ENCODE peak calls at places on chromosomes 1 and 21, in nine cellular contexts. G is adrenal gland, F is H9, V is cardiac muscle cell, J is tibial artery, P is fibroblast of mammary gland, B is fibroblast of villous mesenchyme, T is foreskin fibroblast, O is fibroblast of the aortic adventitia. W is an unnamed sample.

GRCh38 chr1:6048179-6048867 is 2.6 kb downstream of the KCNAB2 start:
- DNase-seq in V (no peak), O (no peak), J (no peak), P (no peak), B (no peak), G (no peak), F (no peak), T (no peak), W (no peak)

GRCh38 chr1:157628773-157629172 is 30.9 kb upstream of the FCRL4 start:
- DNase-seq in G (no peak), V (no peak), O (no peak), J (no peak), B (no peak), T (no peak), F (no peak), P (no peak), W (no peak)

GRCh38 chr1:67189953-67190352 is 23.7 kb downstream of the IL23R start:
- DNase-seq in G (no peak), V (no peak), T (no peak), J (no peak), F (no peak), P (no peak), O (no peak), B (no peak), W (no peak)

GRCh38 chr1:59442492-59442891 is 145.6 kb downstream of the FGGY start:
- DNase-seq in F (no peak), O (no peak), V (no peak), J (no peak), P (no peak), B (no peak), T (no peak), G (no peak), W (no peak)

GRCh38 chr1:30372792-30373433 is 350.5 kb downstream of the MATN1 start:
- DNase-seq in P (no peak), O (no peak), T (no peak), V (no peak), G (peak; percentile 2), J (peak; percentile 42), F (peak; percentile 71), B (no peak), W (no peak)

GRCh38 chr1:149844096-149844495 is 55.3 kb upstream of the BOLA1 start:
- DNase-seq in F (no peak), V (peak; percentile 34), T (peak; percentile 68), B (peak; percentile 54), J (no peak), G (peak; percentile 18), O (peak; percentile 51), P (peak; percentile 78), W (no peak)

GRCh38 chr1:89962024-89962741 is 32.7 kb upstream of the ZNF326 start:
- DNase-seq in G (no peak), F (no peak), B (peak; percentile 82), P (no peak), O (peak; percentile 63), T (peak; percentile 49), J (no peak), V (peak; percentile 64), W (no peak)

GRCh38 chr21:45152265-45152746 is 77.9 kb downstream of the ADARB1 start:
- DNase-seq in T (no peak), G (no peak), F (peak; percentile 71), V (no peak), O (no peak), P (no peak), J (peak; percentile 74), B (no peak), W (peak; percentile 11)

GRCh38 chr1:224503161-224504118 is 68.8 kb upstream of the WDR26 start:
- DNase-seq in O (peak; percentile 93), B (peak; percentile 94), T (peak; percentile 93), V (peak; percentile 95), P (peak; percentile 80), G (peak; percentile 71), J (peak; percentile 94), F (peak; percentile 85), W (peak; percentile 92)

GRCh38 chr1:154501423-154502065 is 475 bp upstream of the TDRD10 start:
- DNase-seq in T (peak; percentile 18), G (peak; percentile 62), V (peak; percentile 40), J (peak; percentile 77), F (peak; percentile 36), P (no peak), O (no peak), B (no peak), W (no peak)

GRCh38 chr1:20666804-20667203 is 5.6 kb upstream of the DDOST start:
- DNase-seq in P (peak; percentile 50), B (no peak), V (no peak), T (peak; percentile 21), O (no peak), G (no peak), F (no peak), J (no peak), W (no peak)

GRCh38 chr1:223156343-223156742 is 13.3 kb upstream of the TLR5 start:
- DNase-seq in F (no peak), J (no peak), P (no peak), T (no peak), B (no peak), V (no peak), G (no peak), O (no peak), W (no peak)

GRCh38 chr1:110309768-110310167 is 29.4 kb upstream of the RBM15 start:
- DNase-seq in V (peak; percentile 68), G (no peak), O (peak; percentile 73), P (peak; percentile 91), B (peak; percentile 74), T (peak; percentile 80), J (no peak), F (no peak), W (no peak)

GRCh38 chr1:202154766-202155477 is 5.5 kb downstream of the PTPN7 start:
- DNase-seq in G (peak; percentile 48), J (no peak), T (peak; percentile 79), P (peak; percentile 72), O (peak; percentile 67), F (peak; percentile 84), B (peak; percentile 80), V (peak; percentile 84), W (peak; percentile 97)

DNA sequence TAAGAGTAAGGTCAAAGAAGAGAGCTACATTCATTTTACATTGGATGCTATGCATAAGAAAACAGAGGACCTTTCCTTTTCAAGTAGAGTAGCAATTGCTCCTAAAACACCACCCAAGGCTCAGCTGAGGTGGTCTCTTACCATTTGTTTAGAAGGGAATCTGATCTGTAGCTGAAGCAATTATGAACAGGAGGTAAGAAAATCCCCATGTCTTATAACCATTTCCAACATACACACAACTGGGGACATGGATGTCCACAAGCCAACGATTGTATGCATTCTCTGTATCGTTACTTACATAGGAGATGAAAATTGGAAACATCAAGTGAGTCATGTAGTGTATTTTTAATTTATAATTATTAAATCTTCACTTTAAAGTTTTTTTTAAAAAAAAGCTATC is 132.0 kb downstream of the AKT3 start:
- DNase-seq in F (no peak), B (no peak), T (no peak), G (no peak), J (no peak), O (no peak), P (no peak), V (no peak), W (no peak)
- TF ChIP-seq CTCF in F (no peak), B (no peak), T (no peak), G (no peak), J (no peak), O (no peak), P (no peak), V (no peak), W (no peak)

GRCh38 chr1:57018119-57018518 is 52.3 kb upstream of the C8B start:
- DNase-seq in O (no peak), T (no peak), G (no peak), P (no peak), F (no peak), V (no peak), J (no peak), B (no peak), W (no peak)
- TF ChIP-seq CTCF in O (no peak), T (no peak), G (no peak), P (no peak), F (no peak), V (no peak), J (no peak), B (no peak), W (no peak)

GRCh38 chr1:23999156-23999671 is 19.1 kb upstream of the SRSF10 start:
- DNase-seq in G (no peak), O (no peak), B (no peak), P (no peak), J (no peak), F (no peak), T (no peak), V (no peak), W (no peak)

GRCh38 chr1:23995431-23995837 is 15.3 kb upstream of the SRSF10 start:
- DNase-seq in P (peak; percentile 48), T (no peak), J (no peak), F (no peak), O (no peak), V (peak; percentile 74), B (peak; percentile 51), G (no peak), W (no peak)

GRCh38 chr1:24002664-24003063 is 22.5 kb upstream of the SRSF10 start:
- DNase-seq in B (no peak), T (no peak), V (no peak), P (no peak), F (no peak), G (no peak), J (no peak), O (no peak), W (no peak)

DNA sequence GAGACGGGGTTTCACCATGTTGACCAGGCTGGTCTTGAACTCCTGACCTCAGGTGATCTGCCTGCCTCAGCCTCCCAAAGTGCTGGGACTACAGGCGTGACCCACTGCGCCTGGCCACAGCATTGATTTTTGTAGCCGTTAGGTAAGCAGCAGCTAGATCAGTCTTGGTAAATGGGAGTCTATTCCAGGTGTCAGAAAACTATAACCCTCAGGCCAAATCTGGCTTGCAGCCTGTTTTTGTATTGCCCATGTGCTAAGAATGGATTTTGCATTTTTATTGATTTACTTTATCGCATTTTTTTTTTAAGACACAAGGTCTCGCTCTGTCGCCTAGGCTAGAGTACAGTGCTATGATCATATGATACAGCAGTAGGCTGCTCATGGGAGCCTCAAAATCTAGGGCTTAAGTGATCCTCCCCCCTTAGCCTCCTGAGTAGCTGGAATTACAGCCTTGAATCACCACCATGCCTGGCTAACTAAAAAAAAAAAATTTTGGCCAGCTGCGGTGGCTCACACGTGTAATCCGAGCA is 16.6 kb upstream of the SRSF10 start:
- DNase-seq in P (no peak), B (no peak), T (no peak), V (no peak), O (no peak), J (no peak), F (no peak), G (no peak), W (no peak)
- TF ChIP-seq CTCF in P (no peak), B (no peak), T (no peak), V (no peak), O (no peak), J (no peak), F (no peak), G (no peak), W (no peak)

DNA sequence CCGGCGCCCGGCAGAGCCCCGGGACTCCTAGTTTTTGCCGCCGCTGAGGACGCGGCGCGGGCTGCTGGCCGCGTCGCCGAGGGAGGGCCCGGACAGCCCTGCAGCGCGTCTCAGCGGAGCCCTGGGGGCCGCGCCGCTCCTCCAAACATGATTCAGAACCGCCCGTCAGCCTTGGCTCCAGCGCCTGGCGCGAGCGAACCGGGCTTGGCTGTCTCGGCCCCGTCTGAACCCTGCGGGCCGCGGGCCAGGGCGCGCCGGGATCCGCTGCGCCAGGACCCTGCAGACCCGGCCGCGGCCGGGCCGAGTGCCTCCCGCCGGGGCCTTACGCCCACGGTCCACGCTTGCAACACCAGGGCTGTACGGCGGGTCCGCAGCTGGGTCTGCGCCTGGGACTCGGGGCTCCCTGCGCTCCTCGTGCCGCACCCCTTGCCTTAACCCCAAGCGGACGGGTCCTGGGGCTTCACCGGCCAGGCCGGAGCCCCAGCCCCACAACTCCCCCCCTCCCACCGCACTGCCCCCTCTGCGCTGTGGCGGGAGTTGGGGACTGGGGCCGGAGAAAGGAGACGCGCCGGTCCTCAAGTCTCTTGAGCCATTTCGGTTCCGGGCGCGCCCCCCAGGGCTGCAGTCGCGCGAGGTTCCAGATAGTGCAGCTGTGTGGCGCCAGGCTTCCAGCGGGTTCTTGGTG is 48.4 kb upstream of the CD34 start:
- DNase-seq in F (peak; percentile 39), P (peak; percentile 69), B (peak; percentile 47), J (peak; percentile 94), O (peak; percentile 74), T (peak; percentile 68), V (peak; percentile 78), G (peak; percentile 84), W (no peak)
- TF ChIP-seq CTCF in F (no peak), P (no peak), B (no peak), J (no peak), O (no peak), T (no peak), V (no peak), G (no peak), W (no peak)

W was measured in WERI-Rb-1.